ENCODE peak calls at places on chromosomes 6 and 20, in six cellular contexts. M, K, U, N, T and W are unnamed samples.

GRCh38 chr6:119215309-119215708 is 134.3 kb downstream of the MAN1A1 start:
- DNase-seq in M (peak; percentile 30), K (no peak), U (no peak), N (no peak), T (no peak), W (peak; percentile 36)

GRCh38 chr6:2971420-2972218 is at the start of gene SERPINB6:
- DNase-seq in M (peak; percentile 71), K (no peak), U (no peak), N (no peak), T (peak; percentile 63), W (peak; percentile 87)

GRCh38 chr6:14458669-14459266 is 341.2 kb downstream of the CD83 start:
- DNase-seq in M (peak; percentile 97), K (no peak), U (no peak), N (no peak), T (no peak), W (peak; percentile 78)

GRCh38 chr6:129923520-129923919 is 62.4 kb upstream of the TMEM244 start:
- DNase-seq in M (peak; percentile 81), K (no peak), U (no peak), N (no peak), T (no peak), W (peak; percentile 74)

GRCh38 chr6:130459316-130459715 is 93.5 kb downstream of the TMEM200A start:
- DNase-seq in M (no peak), K (no peak), U (no peak), N (no peak), T (no peak), W (no peak)

GRCh38 chr6:13390658-13391057 is 62.3 kb upstream of the TBC1D7 start:
- DNase-seq in M (no peak), K (no peak), U (no peak), N (no peak), T (no peak), W (no peak)

GRCh38 chr20:43725666-43726065 is 1.1 kb downstream of the GTSF1L start:
- DNase-seq in M (peak; percentile 51), K (no peak), U (no peak), N (no peak), T (no peak), W (peak; percentile 48)

GRCh38 chr6:144675231-144675861 is 390.2 kb downstream of the UTRN start:
- DNase-seq in M (peak; percentile 52), K (no peak), U (no peak), N (no peak), T (no peak), W (peak; percentile 69)

GRCh38 chr6:166258854-166259276 is 49.3 kb downstream of the PRR18 start:
- DNase-seq in M (no peak), K (no peak), U (no peak), N (no peak), T (no peak), W (peak; percentile 45)

GRCh38 chr6:7271205-7271534 is 41.8 kb downstream of the SSR1 start:
- DNase-seq in M (no peak), K (no peak), U (no peak), N (no peak), T (peak; percentile 32), W (no peak)

GRCh38 chr6:154232013-154232920 is 124.3 kb downstream of the IPCEF1 start:
- DNase-seq in M (peak; percentile 39), K (no peak), U (no peak), N (no peak), T (no peak), W (peak; percentile 88)

GRCh38 chr6:149323353-149323752 is 5.8 kb downstream of the TAB2 start:
- DNase-seq in M (no peak), K (no peak), U (no peak), N (no peak), T (no peak), W (no peak)

GRCh38 chr6:149325648-149326236 is 8.2 kb downstream of the TAB2 start:
- DNase-seq in M (no peak), K (no peak), U (no peak), N (no peak), T (no peak), W (no peak)

GRCh38 chr6:149323925-149324324 is 6.4 kb downstream of the TAB2 start:
- DNase-seq in M (no peak), K (no peak), U (no peak), N (no peak), T (no peak), W (no peak)

GRCh38 chr6:149320745-149321240 is 3.3 kb downstream of the TAB2 start:
- DNase-seq in M (no peak), K (no peak), U (no peak), N (no peak), T (no peak), W (no peak)

DNA sequence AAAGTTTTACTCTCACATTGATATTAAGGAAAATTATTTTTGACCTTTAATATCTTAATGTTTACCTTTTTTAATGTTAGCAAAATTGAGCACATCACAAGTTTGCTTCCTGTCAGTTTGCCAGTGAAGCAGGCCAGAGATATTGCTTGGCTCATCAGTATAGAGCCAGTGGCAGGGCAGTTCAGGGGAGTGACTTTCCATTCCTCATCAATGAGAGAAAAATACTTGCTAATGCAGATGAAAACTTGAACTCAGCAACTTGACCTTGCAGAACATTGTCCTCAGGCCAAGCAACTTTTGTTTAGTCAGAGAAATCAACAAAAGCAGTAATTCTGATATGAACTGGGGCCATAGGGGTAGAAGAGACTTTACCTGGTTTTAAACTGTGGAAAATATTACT is 6.9 kb downstream of the TAB2 start:
- DNase-seq in M (no peak), K (no peak), U (no peak), N (no peak), T (no peak), W (no peak)
- H3K4ac ChIP-seq in M (no peak overlapping the region), K (no peak overlapping the region), U (no peak overlapping the region), N (no peak overlapping the region), T (no peak overlapping the region), W (no peak overlapping the region)

GRCh38 chr6:21847712-21848111 is 254.2 kb downstream of the SOX4 start:
- DNase-seq in M (no peak), K (no peak), U (no peak), N (no peak), T (no peak), W (no peak)

GRCh38 chr6:21840428-21840827 is 246.9 kb downstream of the SOX4 start:
- DNase-seq in M (peak; percentile 78), K (no peak), U (no peak), N (no peak), T (no peak), W (peak; percentile 49)

GRCh38 chr6:21846541-21847451 is 253.2 kb downstream of the SOX4 start:
- DNase-seq in M (peak; percentile 37), K (peak; percentile 29), U (no peak), N (peak; percentile 51), T (no peak), W (peak; percentile 40)

GRCh38 chr6:21845018-21845417 is 251.5 kb downstream of the SOX4 start:
- DNase-seq in M (no peak), K (no peak), U (no peak), N (no peak), T (no peak), W (no peak)

GRCh38 chr6:21842875-21843274 is 249.3 kb downstream of the SOX4 start:
- DNase-seq in M (no peak), K (no peak), U (peak; percentile 47), N (no peak), T (no peak), W (no peak)
- H3K23ac ChIP-seq in M (no peak overlapping the region), K (no peak overlapping the region), U (no peak overlapping the region), N (no peak overlapping the region), T (no peak overlapping the region), W (no peak overlapping the region)

GRCh38 chr20:47444584-47444983 is 57.1 kb upstream of the NCOA3 start:
- DNase-seq in M (no peak), K (no peak), U (no peak), N (no peak), T (no peak), W (no peak)
- H2BK15ac ChIP-seq in M (no peak overlapping the region), K (no peak overlapping the region), U (no peak overlapping the region), N (no peak overlapping the region), T (no peak overlapping the region), W (no peak overlapping the region)

DNA sequence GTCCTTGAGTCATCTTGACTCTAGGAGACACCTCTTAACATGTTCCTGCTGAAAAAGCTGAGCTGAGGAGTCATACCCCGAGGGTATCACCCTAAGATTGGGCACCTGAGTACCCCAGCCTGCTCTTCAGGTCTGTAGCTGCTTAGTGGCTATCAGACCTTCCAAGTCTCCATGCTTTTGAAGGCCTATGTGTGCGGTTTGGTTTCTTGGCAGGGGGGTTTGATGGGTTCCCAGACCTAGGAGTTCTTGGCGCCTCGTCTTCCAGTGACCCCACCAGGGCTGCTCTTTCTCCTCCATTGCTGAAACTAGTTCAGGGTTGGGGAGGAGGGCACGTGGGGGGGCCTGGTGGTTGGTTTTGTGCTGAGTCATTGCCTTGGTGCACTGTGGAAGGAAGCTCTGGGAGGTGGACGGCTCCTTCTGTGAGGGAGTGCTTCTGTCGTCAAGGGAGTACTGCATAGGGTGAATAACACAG is 20.1 kb downstream of the IGF2R start:
- DNase-seq in M (no peak), K (no peak), U (no peak), N (no peak), T (no peak), W (no peak)
- H3K4ac ChIP-seq in M (no peak overlapping the region), K (no peak overlapping the region), U (no peak overlapping the region), N (no peak overlapping the region), T (no peak overlapping the region), W (no peak overlapping the region)